ENCODE peak calls at places on chromosomes 2 and 18, in four cellular contexts. C is CD8-positive, alpha-beta T cell; S is ovary; V is ascending aorta. A is an unnamed sample. For H3K9me3, the result is how much of the 10 kb centered on the place peaks cover.

GRCh38 chr2:235827585-235827992 is 333.7 kb downstream of the AGAP1 start:
- DNase-seq in C (no peak), S (no peak), V (no peak), A (no peak)

GRCh38 chr18:10239138-10239537 is 215.3 kb upstream of the APCDD1 start:
- DNase-seq in C (no peak), S (peak), V (no peak), A (peak)

GRCh38 chr2:144924827-144925226 is 404.9 kb upstream of the ZEB2 start:
- DNase-seq in C (no peak), S (no peak), V (no peak), A (no peak)

GRCh38 chr2:27747827-27748352 is 23.6 kb upstream of the MRPL33 start:
- DNase-seq in C (no peak), S (no peak), V (no peak), A (no peak)

GRCh38 chr2:160299540-160299939 is 99.5 kb upstream of the ITGB6 start:
- DNase-seq in C (no peak), S (no peak), V (no peak), A (no peak)

GRCh38 chr2:74917702-74918619 is 40.5 kb upstream of the POLE4 start:
- DNase-seq in C (no peak), S (no peak), V (no peak), A (no peak)

GRCh38 chr2:121179467-121179866 is 105.5 kb downstream of the TFCP2L1 start:
- DNase-seq in C (no peak), S (no peak), V (no peak), A (no peak)

GRCh38 chr2:175640655-175641054 is 361.4 kb downstream of the LNPK start:
- DNase-seq in C (no peak), S (no peak), V (no peak), A (no peak)

GRCh38 chr2:109558076-109558882 is 55.5 kb downstream of the SEPTIN10 start:
- DNase-seq in C (no peak), S (no peak), V (no peak), A (peak)

GRCh38 chr2:186641807-186642321 is 52.0 kb upstream of the FAM171B start:
- DNase-seq in C (no peak), S (no peak), V (no peak), A (peak)

GRCh38 chr2:46717733-46718121 is 197.9 kb downstream of the MCFD2 start:
- DNase-seq in C (no peak), S (no peak), V (no peak), A (no peak)

GRCh38 chr2:236503100-236503499 is 66.5 kb upstream of the ACKR3 start:
- DNase-seq in C (no peak), S (no peak), V (no peak), A (no peak)

GRCh38 chr18:64202836-64203235 is 53.9 kb upstream of the LINC00305 start:
- DNase-seq in C (no peak), S (no peak), V (no peak), A (no peak)

GRCh38 chr2:152307863-152308262 is 27.1 kb upstream of the FMNL2 start:
- DNase-seq in C (no peak), S (no peak), V (no peak), A (no peak)

GRCh38 chr2:239370403-239370802 is 30.4 kb downstream of the HDAC4 start:
- DNase-seq in C (no peak), S (no peak), V (no peak), A (no peak)

GRCh38 chr18:42306208-42306980 is 351.4 kb downstream of the PIK3C3 start:
- DNase-seq in C (no peak), S (no peak), V (no peak), A (no peak)

GRCh38 chr2:56337342-56337741 is 153.6 kb downstream of the CCDC85A start:
- DNase-seq in C (no peak), S (no peak), V (no peak), A (peak)

GRCh38 chr2:3223080-3223923 is 154.3 kb downstream of the EIPR1 start:
- DNase-seq in C (peak), S (no peak), V (no peak), A (no peak)

GRCh38 chr18:21369146-21369545 is 127.1 kb downstream of the GREB1L start:
- DNase-seq in C (no peak), S (no peak), V (no peak), A (no peak)

GRCh38 chr2:190408538-190409271 is 550 bp downstream of the MFSD6 start:
- DNase-seq in C (peak), S (peak), V (no peak), A (peak)

GRCh38 chr2:157991932-157992331 is 109.7 kb upstream of the UPP2 start:
- DNase-seq in C (no peak), S (no peak), V (no peak), A (no peak)

GRCh38 chr2:107633580-107634147 is 193.0 kb upstream of the RGPD4 start:
- DNase-seq in C (no peak), S (no peak), V (no peak), A (no peak)

GRCh38 chr18:13606589-13607254 is 119.6 kb downstream of the FAM210A start:
- DNase-seq in C (no peak), S (no peak), V (no peak), A (no peak)

GRCh38 chr2:177754476-177754873 is 318.1 kb downstream of the PDE11A start:
- DNase-seq in C (no peak), S (peak), V (no peak), A (no peak)

GRCh38 chr2:205700331-205701132 is 18.2 kb downstream of the NRP2 start:
- DNase-seq in C (no peak), S (no peak), V (no peak), A (no peak)

GRCh38 chr2:174117951-174118930 is 130.1 kb downstream of the OLA1 start:
- DNase-seq in C (no peak), S (no peak), V (no peak), A (no peak)

GRCh38 chr2:80030135-80030534 is 274.4 kb downstream of the LRRTM1 start:
- DNase-seq in C (no peak), S (no peak), V (no peak), A (no peak)

GRCh38 chr2:173720310-173720709 is 244.9 kb downstream of the SP3 start:
- DNase-seq in C (no peak), S (no peak), V (no peak), A (no peak)

GRCh38 chr2:24821433-24821891 is 28.2 kb downstream of the CENPO start:
- DNase-seq in C (no peak), S (no peak), V (no peak), A (no peak)
- H3K4me3 ChIP-seq in C (no peak), S (no peak), V (no peak), A (no peak)

GRCh38 chr2:229226372-229226771 is 44.7 kb downstream of the PID1 start:
- DNase-seq in C (no peak), S (no peak), V (no peak), A (peak)
- H3K9me3 ChIP-seq in C (under half), S (under half), V (under half), A (under half)

DNA sequence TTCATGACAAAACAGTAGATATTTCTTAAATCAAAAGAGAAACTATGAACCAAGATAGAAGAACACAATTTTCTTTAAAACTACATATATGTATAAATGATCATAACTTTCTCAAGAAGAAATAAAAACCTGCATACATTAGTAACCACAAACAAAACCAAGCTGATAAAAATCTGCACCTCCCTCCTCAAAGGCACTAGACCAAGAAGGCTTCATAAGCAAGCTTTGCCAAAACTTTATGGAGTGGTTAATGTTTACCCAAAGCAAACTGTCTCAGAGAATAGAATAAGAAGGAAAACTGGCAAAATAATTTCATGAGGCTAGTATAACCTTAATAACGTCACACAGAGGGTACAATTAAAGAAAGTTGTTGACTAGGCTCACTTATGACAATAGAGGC is 138.3 kb downstream of the ZBTB7C start:
- DNase-seq in C (no peak), S (no peak), V (no peak), A (no peak)
- H3K4me3 ChIP-seq in C (no peak), S (no peak), V (no peak), A (no peak)

GRCh38 chr2:150332378-150332777 is 155.1 kb downstream of the RND3 start:
- DNase-seq in C (no peak), S (no peak), V (no peak), A (no peak)

GRCh38 chr2:150325656-150326055 is 161.8 kb downstream of the RND3 start:
- DNase-seq in C (no peak), S (no peak), V (no peak), A (no peak)

GRCh38 chr2:150327546-150328495 is 159.6 kb downstream of the RND3 start:
- DNase-seq in C (no peak), S (no peak), V (no peak), A (no peak)
- H3K9me3 ChIP-seq in C (under half), S (under half), V (under half), A (under half)

DNA sequence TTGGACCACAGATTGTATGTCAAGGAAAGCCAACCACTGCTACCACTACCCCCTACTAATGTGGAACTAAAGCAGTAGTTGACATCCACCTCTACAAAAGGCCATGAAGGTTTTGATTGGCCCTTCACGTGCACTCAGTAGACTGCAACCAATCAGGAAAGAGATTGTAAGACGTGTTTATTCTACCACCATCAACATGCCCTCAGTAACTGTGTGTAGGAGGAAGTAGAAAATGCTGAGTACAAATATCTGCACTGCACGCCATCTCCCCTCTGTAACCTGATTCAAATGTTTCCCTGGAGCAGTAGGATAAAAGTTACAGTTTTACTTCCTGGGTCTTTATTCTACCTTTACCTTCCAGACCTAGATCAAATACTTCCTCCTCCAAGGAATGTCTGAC is 2.9 kb upstream of the CASP10 start:
- DNase-seq in C (no peak), S (no peak), V (no peak), A (no peak)
- H3K4me3 ChIP-seq in C (no peak), S (no peak), V (no peak), A (no peak)

DNA sequence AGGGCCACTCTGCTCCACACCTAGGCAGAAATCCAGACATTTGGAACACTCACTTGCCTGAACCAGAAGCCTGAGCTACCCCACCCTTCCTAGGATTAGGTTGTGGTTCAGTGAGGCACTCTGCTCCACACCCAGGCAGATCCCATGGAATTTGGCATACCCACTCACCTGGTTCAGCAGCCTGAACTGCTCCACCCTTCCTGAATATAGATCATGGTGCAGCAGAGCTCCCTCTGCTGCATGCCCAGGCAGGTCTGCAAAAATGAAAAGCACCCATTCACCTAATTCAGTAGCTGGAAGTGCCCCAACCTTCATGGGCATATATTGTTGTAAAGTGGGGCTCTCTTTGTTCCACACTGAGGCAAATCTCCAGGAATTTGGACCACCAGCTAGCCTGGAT is 185.1 kb upstream of the CNTNAP5 start:
- DNase-seq in C (no peak), S (no peak), V (no peak), A (no peak)
- H3K9me3 ChIP-seq in C (under half), S (under half), V (under half), A (under half)

GRCh38 chr2:85325466-85325811 is 2.4 kb downstream of the TGOLN2 start:
- DNase-seq in C (no peak), S (no peak), V (no peak), A (no peak)

GRCh38 chr2:85319811-85320210 is 8.0 kb downstream of the TGOLN2 start:
- DNase-seq in C (no peak), S (no peak), V (no peak), A (no peak)

GRCh38 chr2:85324639-85325465 is 2.9 kb downstream of the TGOLN2 start:
- DNase-seq in C (no peak), S (no peak), V (no peak), A (peak)

GRCh38 chr2:85326406-85326945 is 1.3 kb downstream of the TGOLN2 start:
- DNase-seq in C (no peak), S (no peak), V (no peak), A (peak)

DNA sequence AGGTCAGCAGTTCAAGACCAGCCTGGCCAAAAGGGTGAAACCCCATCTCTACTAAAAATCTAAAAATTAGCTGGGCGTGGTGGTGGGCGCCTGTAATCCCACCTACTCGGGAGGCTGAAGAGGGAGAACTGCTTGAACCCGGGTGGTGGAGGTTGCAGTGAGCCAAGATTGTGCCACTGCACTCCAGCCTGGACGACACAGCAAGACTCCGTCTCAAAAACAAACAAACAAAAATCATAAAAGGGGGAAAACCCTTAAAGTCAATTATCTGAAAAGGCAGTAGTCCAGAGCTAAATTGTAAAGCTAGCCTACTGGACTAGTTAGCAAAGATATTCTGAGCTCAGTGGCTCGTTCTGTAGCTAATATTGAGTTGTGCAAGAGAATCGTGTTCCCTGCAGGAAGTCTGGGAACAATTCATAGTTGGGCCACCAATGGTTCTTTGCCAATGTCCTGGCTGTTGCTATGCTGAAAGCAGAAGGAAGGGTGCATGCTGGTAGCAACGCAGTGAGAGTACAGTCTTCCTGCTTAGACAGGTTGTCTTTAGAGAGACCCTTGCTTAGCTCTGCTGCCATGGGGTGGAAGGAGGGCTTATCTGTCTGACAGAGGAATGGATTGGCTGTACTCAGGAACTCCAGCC is 4.3 kb downstream of the TGOLN2 start:
- DNase-seq in C (no peak), S (no peak), V (no peak), A (no peak)
- H3K4me3 ChIP-seq in C (peak), S (no peak), V (no peak), A (no peak)

DNA sequence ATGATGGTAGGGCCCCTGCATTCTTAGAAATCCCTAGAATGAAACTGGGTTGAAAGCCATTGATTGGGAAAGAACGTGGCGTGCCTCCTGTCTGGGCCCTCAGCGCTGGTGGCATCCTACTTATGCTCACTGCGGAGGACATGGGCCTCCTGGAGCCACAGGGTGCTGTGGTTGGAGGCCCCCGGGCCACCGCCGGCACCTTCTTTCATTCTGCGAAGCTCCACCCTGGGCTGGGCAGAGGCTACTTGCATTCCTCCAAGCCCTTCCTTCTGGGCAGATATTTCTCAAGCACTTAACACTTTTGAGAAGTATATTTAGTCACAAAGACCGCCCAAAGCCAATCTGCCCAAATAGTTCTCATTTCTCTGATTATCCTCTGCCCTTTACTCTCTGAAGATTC is 311.9 kb downstream of the MYCN start:
- DNase-seq in C (no peak), S (no peak), V (no peak), A (no peak)
- H3K9me3 ChIP-seq in C (under half), S (under half), V (under half), A (under half)